ENCODE peak calls at places on chromosomes 3 and 15, in eight cellular contexts. Y is neural crest cell, H is ureter, O is cardiac muscle cell, W is G401, A is SW 1271, V is AG08396, M is OCI-M1. L is an unnamed sample.

GRCh38 chr15:48644827-48645557 is 517 bp downstream of the FBN1 start:
- DNase-seq in Y (peak), H (no peak), O (peak), W (peak), A (peak), V (peak), M (peak), L (no peak)

GRCh38 chr15:64105113-64105704 is 9.4 kb downstream of the SNX1 start:
- DNase-seq in Y (no peak), H (no peak), O (no peak), W (no peak), A (no peak), V (peak), M (peak), L (no peak)

GRCh38 chr15:82742134-82742533 is 32.5 kb upstream of the AP3B2 start:
- DNase-seq in Y (no peak), H (no peak), O (no peak), W (peak), A (no peak), V (no peak), M (no peak), L (no peak)

GRCh38 chr3:46916278-46916677 is 38.8 kb downstream of the PTH1R start:
- DNase-seq in Y (no peak), H (no peak), O (no peak), W (no peak), A (no peak), V (no peak), M (no peak), L (no peak)

GRCh38 chr3:106323586-106323985 is 454.8 kb upstream of the CBLB start:
- DNase-seq in Y (no peak), H (no peak), O (no peak), W (no peak), A (no peak), V (no peak), M (no peak), L (no peak)

GRCh38 chr3:23079976-23080375 is 123.2 kb upstream of the UBE2E2 start:
- DNase-seq in Y (no peak), H (no peak), O (no peak), W (no peak), A (no peak), V (no peak), M (peak), L (no peak)

GRCh38 chr15:101436526-101436925 is 53.0 kb downstream of the PCSK6 start:
- DNase-seq in Y (no peak), H (no peak), O (no peak), W (no peak), A (no peak), V (no peak), M (no peak), L (no peak)

GRCh38 chr15:90774731-90775521 is 57.8 kb downstream of the BLM start:
- DNase-seq in Y (no peak), H (no peak), O (no peak), W (no peak), A (peak), V (peak), M (no peak), L (no peak)

GRCh38 chr3:194300392-194300758 is 50.8 kb downstream of the CPN2 start:
- DNase-seq in Y (no peak), H (peak), O (peak), W (peak), A (no peak), V (no peak), M (no peak), L (no peak)

GRCh38 chr3:139533781-139534443 is 5.6 kb downstream of the RBP1 start:
- DNase-seq in Y (no peak), H (no peak), O (peak), W (peak), A (no peak), V (no peak), M (no peak), L (no peak)

GRCh38 chr15:44087578-44088190 is 107.4 kb downstream of the FRMD5 start:
- DNase-seq in Y (no peak), H (no peak), O (no peak), W (no peak), A (peak), V (peak), M (no peak), L (no peak)

GRCh38 chr15:80174017-80174746 is 21.4 kb downstream of the FAH start:
- DNase-seq in Y (no peak), H (peak), O (no peak), W (no peak), A (no peak), V (peak), M (no peak), L (no peak)

GRCh38 chr3:14516738-14517345 is 23.3 kb downstream of the GRIP2 start:
- DNase-seq in Y (no peak), H (no peak), O (no peak), W (no peak), A (no peak), V (no peak), M (no peak), L (no peak)

GRCh38 chr15:58505581-58505980 is 73.8 kb downstream of the LIPC start:
- DNase-seq in Y (no peak), H (no peak), O (no peak), W (no peak), A (no peak), V (no peak), M (no peak), L (no peak)

GRCh38 chr3:4845882-4846281 is 133.4 kb upstream of the BHLHE40 start:
- DNase-seq in Y (no peak), H (no peak), O (no peak), W (no peak), A (no peak), V (no peak), M (no peak), L (no peak)

GRCh38 chr3:100769693-100770092 is 60.4 kb downstream of the TFG start:
- DNase-seq in Y (no peak), H (no peak), O (no peak), W (no peak), A (no peak), V (no peak), M (no peak), L (no peak)

GRCh38 chr15:35393403-35393802 is 152.6 kb downstream of the DPH6 start:
- DNase-seq in Y (no peak), H (no peak), O (no peak), W (peak), A (no peak), V (no peak), M (no peak), L (no peak)

GRCh38 chr3:151091685-151092352 is 6.4 kb downstream of the MED12L start:
- DNase-seq in Y (no peak), H (no peak), O (no peak), W (no peak), A (no peak), V (no peak), M (no peak), L (no peak)

GRCh38 chr15:74124196-74124595 is 6.2 kb upstream of the ISLR2 start:
- DNase-seq in Y (no peak), H (no peak), O (no peak), W (no peak), A (no peak), V (no peak), M (no peak), L (no peak)

GRCh38 chr3:47781326-47781684 is 388 bp downstream of the SMARCC1 start:
- DNase-seq in Y (peak), H (peak), O (peak), W (no peak), A (no peak), V (peak), M (peak), L (peak)

GRCh38 chr15:40567111-40567510 is 2.0 kb upstream of the RPUSD2 start:
- DNase-seq in Y (no peak), H (no peak), O (no peak), W (peak), A (no peak), V (no peak), M (peak), L (no peak)

GRCh38 chr3:72274511-72275295 is 489.8 kb upstream of the PROK2 start:
- DNase-seq in Y (no peak), H (no peak), O (no peak), W (peak), A (no peak), V (peak), M (peak), L (no peak)

GRCh38 chr15:31108836-31109235 is 7.3 kb upstream of the TRPM1 start:
- DNase-seq in Y (no peak), H (no peak), O (no peak), W (no peak), A (no peak), V (no peak), M (no peak), L (no peak)

GRCh38 chr3:65326574-65326973 is 638.8 kb upstream of the ADAMTS9 start:
- DNase-seq in Y (no peak), H (no peak), O (no peak), W (no peak), A (no peak), V (no peak), M (no peak), L (no peak)

GRCh38 chr3:114674041-114674440 is 380.2 kb downstream of the TIGIT start:
- DNase-seq in Y (no peak), H (no peak), O (no peak), W (no peak), A (no peak), V (no peak), M (no peak), L (no peak)

GRCh38 chr3:127792664-127793292 is 29.5 kb downstream of the MGLL start:
- DNase-seq in Y (no peak), H (peak), O (no peak), W (no peak), A (no peak), V (peak), M (no peak), L (no peak)

GRCh38 chr15:56325186-56325585 is 40.0 kb upstream of the TEX9 start:
- DNase-seq in Y (no peak), H (no peak), O (no peak), W (no peak), A (no peak), V (peak), M (no peak), L (no peak)

GRCh38 chr3:110420158-110420641 is 651.4 kb upstream of the NECTIN3 start:
- DNase-seq in Y (no peak), H (no peak), O (no peak), W (no peak), A (peak), V (peak), M (peak), L (no peak)

L was measured in activated CD4-positive, alpha-beta T cell treated with anti-CD3 and anti-CD28 coated beads for 4 hours.